ENCODE peak calls at places on chromosomes 12 and 14, in eight cellular contexts. J is HFFc6, H is Calu3, X is tibial nerve, W is fibroblast of pulmonary artery, G is A549, B is neural crest cell, D is osteocyte. S is an unnamed sample.

GRCh38 chr14:53599221-53599945 is 357.2 kb downstream of the BMP4 start:
- DNase-seq in H (no peak), J (no peak), X (no peak), G (no peak), B (no peak), W (no peak), D (no peak), S (no peak)

GRCh38 chr14:95683793-95684192 is 2.4 kb upstream of the TCL1B start:
- DNase-seq in X (no peak), H (peak), G (peak), J (no peak), W (no peak), D (no peak), B (no peak), S (no peak)

GRCh38 chr12:49097381-49097780 is 2.8 kb upstream of the DHH start:
- DNase-seq in G (no peak), J (no peak), D (no peak), X (no peak), H (no peak), W (no peak), B (no peak), S (no peak)

GRCh38 chr12:8819676-8819980 is 2.8 kb upstream of the A2ML1 start:
- DNase-seq in D (no peak), G (peak), W (peak), J (no peak), H (no peak), X (no peak), B (no peak), S (no peak)

GRCh38 chr14:103563089-103563620 is 395 bp downstream of the COA8 start:
- DNase-seq in H (no peak), W (no peak), J (no peak), B (no peak), X (no peak), D (no peak), G (no peak), S (no peak)

GRCh38 chr14:89221109-89221508 is 195.9 kb downstream of the FOXN3 start:
- DNase-seq in J (peak), H (no peak), B (no peak), G (peak), X (no peak), W (peak), D (no peak), S (no peak)

GRCh38 chr12:79934309-79935020 is 432 bp downstream of the PPP1R12A start:
- DNase-seq in J (peak), D (no peak), H (peak), W (peak), X (peak), G (no peak), B (peak), S (no peak)

GRCh38 chr12:104212516-104212915 is 3.1 kb upstream of the TXNRD1 start:
- DNase-seq in J (no peak), G (no peak), H (no peak), B (no peak), X (no peak), D (no peak), W (no peak), S (no peak)

GRCh38 chr14:89702151-89702936 is 252.2 kb downstream of the EFCAB11 start:
- DNase-seq in J (peak), W (peak), G (no peak), H (no peak), D (no peak), B (no peak), X (no peak), S (no peak)

GRCh38 chr12:28023156-28023887 is 50.8 kb upstream of the PTHLH start:
- DNase-seq in X (no peak), G (peak), D (no peak), H (peak), J (peak), W (peak), B (no peak), S (no peak)

GRCh38 chr14:100761481-100761880 is 34.8 kb downstream of the DLK1 start:
- DNase-seq in D (no peak), J (peak), X (no peak), B (no peak), H (no peak), W (peak), G (peak), S (no peak)

GRCh38 chr14:100103261-100104005 is 38.2 kb downstream of the EVL start:
- DNase-seq in J (no peak), G (no peak), W (peak), B (no peak), D (no peak), H (no peak), X (no peak), S (no peak)

GRCh38 chr12:15862840-15863239 is 19.3 kb upstream of the STRAP start:
- DNase-seq in H (no peak), W (no peak), J (no peak), D (no peak), X (no peak), B (no peak), G (no peak), S (no peak)

GRCh38 chr12:92597997-92598396 is 104.8 kb upstream of the PLEKHG7 start:
- DNase-seq in D (no peak), W (peak), X (no peak), J (peak), B (no peak), G (peak), H (no peak), S (no peak)

GRCh38 chr12:52524898-52525591 is 4.9 kb upstream of the KRT5 start:
- DNase-seq in W (no peak), H (no peak), B (no peak), X (no peak), D (peak), G (no peak), J (no peak), S (no peak)

GRCh38 chr14:92846162-92846897 is 52.2 kb downstream of the GOLGA5 start:
- DNase-seq in X (no peak), B (no peak), G (peak), D (no peak), W (peak), J (peak), H (no peak), S (no peak)

GRCh38 chr14:104239866-104240301 is 101.5 kb downstream of the KIF26A start:
- DNase-seq in J (no peak), G (no peak), X (no peak), W (no peak), B (no peak), H (no peak), D (peak), S (no peak)

GRCh38 chr12:95116773-95117172 is 43.4 kb upstream of the NR2C1 start:
- DNase-seq in D (no peak), B (no peak), W (no peak), X (no peak), J (no peak), H (peak), G (peak), S (no peak)

GRCh38 chr12:51371295-51371953 is 19.8 kb downstream of the GALNT6 start:
- DNase-seq in X (no peak), W (peak), B (no peak), G (peak), H (peak), J (peak), D (peak), S (peak)

GRCh38 chr12:85057370-85057963 is 21.3 kb downstream of the LRRIQ1 start:
- DNase-seq in H (peak), D (no peak), W (peak), X (no peak), G (peak), J (peak), B (peak), S (peak)

GRCh38 chr12:3035815-3036702 is 41.1 kb upstream of the TSPAN9 start:
- DNase-seq in B (no peak), G (no peak), X (no peak), H (no peak), W (peak), J (peak), D (no peak), S (no peak)

GRCh38 chr12:75662501-75663159 is 151.2 kb upstream of the KRR1 start:
- DNase-seq in J (no peak), W (no peak), G (no peak), B (no peak), X (no peak), H (no peak), D (no peak), S (no peak)

GRCh38 chr12:19491863-19492262 is 52.6 kb downstream of the AEBP2 start:
- DNase-seq in J (peak), W (no peak), X (no peak), G (no peak), B (no peak), H (no peak), D (no peak), S (no peak)

GRCh38 chr12:76260390-76260748 is 87.8 kb downstream of the BBS10 start:
- DNase-seq in X (no peak), G (no peak), W (peak), B (no peak), H (no peak), D (no peak), J (peak), S (no peak)

GRCh38 chr14:104213301-104214034 is 75.1 kb downstream of the KIF26A start:
- DNase-seq in H (no peak), B (no peak), W (no peak), X (no peak), G (no peak), D (no peak), J (no peak), S (no peak)

GRCh38 chr14:36973806-36974442 is 198.5 kb downstream of the SLC25A21 start:
- DNase-seq in G (peak), B (no peak), J (peak), X (no peak), H (no peak), W (peak), D (no peak), S (no peak)

GRCh38 chr14:21069388-21070082 is 569 bp upstream of the ARHGEF40 start:
- DNase-seq in J (no peak), H (no peak), X (no peak), B (peak), G (no peak), D (no peak), W (peak), S (peak)

GRCh38 chr14:70186826-70187483 is 1.8 kb downstream of the SLC8A3 start:
- DNase-seq in J (no peak), D (no peak), G (no peak), B (no peak), H (no peak), X (no peak), W (no peak), S (peak)

GRCh38 chr12:39331539-39332261 is 111.2 kb downstream of the KIF21A start:
- DNase-seq in W (no peak), B (no peak), X (no peak), G (no peak), H (no peak), D (no peak), J (no peak), S (no peak)

GRCh38 chr14:30193791-30194407 is 266.3 kb upstream of the PRKD1 start:
- DNase-seq in G (no peak), J (peak), W (peak), H (no peak), B (no peak), X (no peak), D (no peak), S (no peak)

GRCh38 chr12:20367731-20368652 is at the start of gene PDE3A:
- DNase-seq in X (peak), H (peak), D (peak), W (peak), B (peak), G (peak), J (peak), S (peak)

GRCh38 chr14:61662437-61663311 is 32.6 kb upstream of the HIF1A start:
- DNase-seq in G (peak), W (peak), D (no peak), J (peak), H (peak), X (no peak), B (no peak), S (no peak)

GRCh38 chr14:36293824-36294223 is 26.6 kb downstream of the MBIP start:
- DNase-seq in W (peak), J (peak), B (no peak), D (no peak), H (no peak), X (no peak), G (no peak), S (no peak)

GRCh38 chr12:33825442-33825841 is 196.9 kb upstream of the ALG10 start:
- DNase-seq in W (no peak), D (no peak), G (no peak), X (no peak), J (no peak), H (no peak), B (no peak), S (no peak)

GRCh38 chr14:36430169-36430568 is 89.9 kb downstream of the NKX2-1 start:
- DNase-seq in J (no peak), X (no peak), H (no peak), D (no peak), W (no peak), B (no peak), G (no peak), S (no peak)

GRCh38 chr12:106736051-106736957 is 38.2 kb upstream of the RIC8B start:
- DNase-seq in G (peak), J (no peak), H (no peak), W (no peak), X (no peak), B (no peak), D (no peak), S (no peak)
- TF ChIP-seq CTCF in G (no peak), J (no peak), H (no peak), W (no peak), X (no peak), B (no peak), D (no peak), S (no peak)

GRCh38 chr12:107895966-107896365 is 121.5 kb downstream of the ASCL4 start:
- DNase-seq in G (no peak), H (no peak), J (no peak), W (no peak), D (no peak), B (no peak), X (no peak), S (no peak)

GRCh38 chr12:107894589-107894988 is 120.1 kb downstream of the ASCL4 start:
- DNase-seq in H (no peak), G (no peak), D (no peak), X (no peak), B (no peak), J (no peak), W (no peak), S (no peak)

GRCh38 chr12:107891967-107892366 is 117.5 kb downstream of the ASCL4 start:
- DNase-seq in B (no peak), D (no peak), X (no peak), W (peak), G (peak), H (no peak), J (no peak), S (no peak)
- TF ChIP-seq CTCF in B (peak), D (peak), X (no peak), W (peak), G (no peak), H (peak), J (peak), S (peak)

GRCh38 chr12:23361971-23362370 is 587.5 kb downstream of the SOX5 start:
- DNase-seq in J (no peak), X (no peak), W (no peak), G (no peak), H (no peak), B (no peak), D (no peak), S (no peak)
- TF ChIP-seq CTCF in J (peak), X (no peak), W (no peak), G (no peak), H (no peak), B (peak), D (no peak), S (no peak)

DNA sequence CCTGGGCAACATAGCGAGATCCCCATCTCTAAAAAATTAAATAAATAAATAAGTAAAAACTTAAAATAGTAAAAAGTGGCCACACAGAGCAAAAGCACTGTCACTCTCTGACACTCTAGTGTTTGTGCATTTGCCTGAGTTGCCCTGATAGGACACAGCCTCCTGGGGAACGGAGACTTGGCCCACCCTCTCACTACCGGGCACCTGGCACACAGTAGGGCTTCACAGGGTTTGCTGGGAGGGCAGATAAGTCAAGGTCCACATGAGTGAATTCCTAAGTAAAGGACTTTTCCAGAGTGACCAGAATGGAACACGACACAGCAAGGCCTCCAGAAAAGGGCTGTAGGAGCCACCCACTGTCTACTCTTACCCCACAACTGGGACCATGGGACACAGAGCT is 54.3 kb downstream of the SCARB1 start:
- DNase-seq in X (no peak), W (no peak), G (no peak), D (no peak), J (no peak), B (no peak), H (no peak), S (no peak)
- TF ChIP-seq CTCF in X (no peak), W (no peak), G (no peak), D (no peak), J (no peak), B (no peak), H (no peak), S (no peak)

GRCh38 chr12:96648941-96649340 is 159.6 kb downstream of the CFAP54 start:
- DNase-seq in X (no peak), J (no peak), W (no peak), D (no peak), H (no peak), B (no peak), G (no peak), S (no peak)

GRCh38 chr12:96658075-96658474 is 168.7 kb downstream of the CFAP54 start:
- DNase-seq in D (no peak), B (no peak), J (no peak), W (no peak), G (no peak), H (no peak), X (no peak), S (no peak)

GRCh38 chr12:96652870-96653269 is 163.5 kb downstream of the CFAP54 start:
- DNase-seq in B (no peak), G (peak), J (no peak), W (no peak), X (no peak), D (no peak), H (no peak), S (no peak)
- TF ChIP-seq CTCF in B (no peak), G (no peak), J (no peak), W (no peak), X (no peak), D (no peak), H (no peak), S (no peak)

DNA sequence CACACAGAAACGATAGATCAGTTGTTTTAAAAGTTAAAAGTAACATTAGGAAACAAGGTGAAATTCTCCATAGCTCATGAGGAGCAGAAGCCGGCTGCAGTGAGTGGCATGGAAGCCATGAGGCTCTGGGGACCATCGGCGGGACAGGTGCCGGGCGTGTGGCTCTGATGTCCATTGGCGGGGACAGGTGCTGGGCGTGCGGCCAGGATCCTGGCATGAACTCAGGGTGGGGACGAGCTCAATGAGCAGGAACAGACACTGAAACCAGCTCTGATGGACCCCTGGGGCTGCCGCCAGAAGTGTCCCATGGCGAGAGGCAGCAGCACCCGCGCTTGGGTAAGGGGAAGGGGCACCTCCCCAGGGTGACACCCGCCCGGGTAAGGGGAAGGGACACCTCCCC is 75.1 kb downstream of the NOC4L start:
- DNase-seq in J (no peak), B (no peak), H (no peak), G (no peak), X (no peak), D (no peak), W (no peak), S (peak)
- TF ChIP-seq CTCF in J (no peak), B (peak), H (no peak), G (no peak), X (no peak), D (no peak), W (no peak), S (no peak)

GRCh38 chr14:59429798-59430197 is 35.4 kb downstream of the GPR135 start:
- DNase-seq in W (no peak), H (no peak), B (no peak), D (no peak), J (no peak), X (no peak), G (no peak), S (no peak)

GRCh38 chr14:59427653-59428578 is 37.3 kb downstream of the GPR135 start:
- DNase-seq in G (no peak), H (no peak), D (no peak), J (peak), B (no peak), X (no peak), W (peak), S (no peak)

GRCh38 chr14:59424707-59425106 is 40.5 kb downstream of the GPR135 start:
- DNase-seq in J (no peak), B (no peak), H (no peak), W (peak), G (no peak), X (peak), D (no peak), S (no peak)

GRCh38 chr14:59425322-59425945 is 39.7 kb downstream of the GPR135 start:
- DNase-seq in W (peak), H (no peak), B (no peak), X (no peak), G (no peak), D (no peak), J (peak), S (no peak)

DNA sequence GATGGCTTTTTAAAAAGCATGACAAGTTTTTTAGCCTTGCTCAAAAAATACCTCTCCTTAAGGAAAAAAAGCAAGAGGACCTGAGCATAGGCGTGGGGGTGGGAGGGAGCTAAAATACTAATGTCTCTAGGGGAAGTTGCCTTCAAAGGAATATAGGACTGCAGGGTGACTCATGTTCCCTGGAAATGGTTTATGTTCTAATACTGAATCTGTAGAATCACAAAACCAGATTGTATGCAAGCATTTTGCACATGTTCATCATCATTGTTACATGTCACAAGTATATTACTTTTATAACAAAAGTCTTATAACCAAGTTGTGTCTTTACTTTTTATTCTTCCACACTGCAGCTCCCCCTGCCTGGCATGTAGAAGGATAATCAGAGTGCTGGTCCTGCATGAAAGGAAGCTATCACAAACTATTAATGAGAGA is 36.6 kb downstream of the GPR135 start:
- DNase-seq in X (no peak), H (no peak), W (peak), B (no peak), J (peak), G (no peak), D (no peak), S (no peak)
- TF ChIP-seq CTCF in X (peak), H (no peak), W (peak), B (no peak), J (peak), G (no peak), D (peak), S (no peak)

DNA sequence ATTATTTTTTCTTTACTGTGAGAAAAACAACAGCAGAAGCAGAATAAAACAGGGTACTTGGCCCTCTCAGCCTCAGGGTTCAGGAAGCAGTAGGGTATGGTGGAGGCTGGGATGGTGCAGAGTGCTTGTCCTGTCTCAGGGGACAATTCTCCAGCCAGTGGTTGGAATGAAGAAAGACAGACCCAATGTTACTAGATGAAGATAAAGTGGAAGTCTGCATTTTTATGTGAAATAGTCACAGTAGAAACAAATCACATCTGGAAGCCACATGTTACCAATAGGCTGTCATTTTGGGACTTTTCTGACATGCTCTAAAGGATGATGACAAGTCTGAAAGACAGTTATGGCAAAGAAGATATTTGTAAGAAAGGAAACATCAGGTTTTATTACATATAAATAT is 32.3 kb downstream of the PROX2 start:
- DNase-seq in X (no peak), D (no peak), G (no peak), W (peak), B (no peak), J (peak), H (no peak), S (no peak)
- TF ChIP-seq CTCF in X (no peak), D (peak), G (no peak), W (no peak), B (no peak), J (peak), H (no peak), S (no peak)